ENCODE peak calls at places on chromosomes 3 and 15, in six cellular contexts. R, X, K, Q, H and C are unnamed samples.

GRCh38 chr3:153767601-153768558 is 353.3 kb upstream of the ARHGEF26 start:
- DNase-seq in R (no peak), X (no peak), K (no peak), Q (no peak), H (no peak), C (no peak)

GRCh38 chr3:194879991-194880939 is 194.6 kb downstream of the FAM43A start:
- DNase-seq in R (no peak), X (no peak), K (no peak), Q (no peak), H (peak; percentile 26), C (peak; percentile 82)

GRCh38 chr3:111924283-111924682 is 54.5 kb upstream of the ABHD10 start:
- DNase-seq in R (peak; percentile 42), X (no peak), K (peak; percentile 53), Q (no peak), H (no peak), C (peak; percentile 81)

GRCh38 chr15:40470423-40471104 is at the start of gene CHST14:
- DNase-seq in R (no peak), X (peak; percentile 12), K (peak; percentile 22), Q (peak; percentile 68), H (peak; percentile 69), C (peak; percentile 82)

GRCh38 chr3:124935264-124935663 is 713 bp upstream of the MUC13 start:
- DNase-seq in R (no peak), X (no peak), K (no peak), Q (no peak), H (no peak), C (no peak)

GRCh38 chr3:89527736-89528335 is 420.4 kb downstream of the EPHA3 start:
- DNase-seq in R (no peak), X (no peak), K (no peak), Q (no peak), H (no peak), C (no peak)

GRCh38 chr3:111087924-111088469 is 16.4 kb downstream of the NECTIN3 start:
- DNase-seq in R (no peak), X (no peak), K (no peak), Q (no peak), H (no peak), C (no peak)

GRCh38 chr3:18951333-18951732 is 197.0 kb upstream of the KCNH8 start:
- DNase-seq in R (no peak), X (no peak), K (no peak), Q (no peak), H (no peak), C (no peak)

GRCh38 chr15:70195808-70196304 is 98.1 kb upstream of the TLE3 start:
- DNase-seq in R (peak; percentile 65), X (no peak), K (peak; percentile 70), Q (peak; percentile 21), H (no peak), C (peak; percentile 89)